ENCODE peak calls at places on chromosome 7, in seven cellular contexts. F is suprapubic skin, E is lower leg skin, N is A549, H is uterus, K is breast epithelium, I is spleen. B is an unnamed sample.
A peak's percentile ranks its signal among the peaks of the same experiment; 100 is the strongest.

GRCh38 chr7:151199196-151199874 is 11.0 kb downstream of the H2BK1 start:
- DNase-seq in F (no peak), E (no peak), N (no peak), H (no peak), K (no peak), I (no peak), B (peak; percentile 42)

GRCh38 chr7:30932562-30932961 is 20.9 kb downstream of the AQP1 start:
- DNase-seq in F (no peak), E (no peak), N (no peak), H (no peak), K (no peak), I (no peak), B (no peak)

GRCh38 chr7:104982773-104983619 is 31.0 kb upstream of the KMT2E start:
- DNase-seq in F (no peak), E (no peak), N (no peak), H (no peak), K (no peak), I (no peak), B (no peak)

GRCh38 chr7:37193087-37193774 is 255.4 kb downstream of the ELMO1 start:
- DNase-seq in F (no peak), E (no peak), N (no peak), H (no peak), K (no peak), I (no peak), B (no peak)

GRCh38 chr7:28354601-28355062 is 57.7 kb upstream of the CREB5 start:
- DNase-seq in F (no peak), E (no peak), N (peak; percentile 35), H (no peak), K (no peak), I (no peak), B (no peak)

GRCh38 chr7:75565129-75565528 is 73.0 kb downstream of the SPDYE5 start:
- DNase-seq in F (no peak), E (no peak), N (no peak), H (peak; percentile 47), K (peak; percentile 82), I (no peak), B (no peak)

GRCh38 chr7:47509571-47509970 is 72.3 kb downstream of the TNS3 start:
- DNase-seq in F (no peak), E (no peak), N (no peak), H (peak; percentile 9), K (no peak), I (peak; percentile 51), B (no peak)

GRCh38 chr7:26451997-26452396 is 160.3 kb downstream of the SNX10 start:
- DNase-seq in F (no peak), E (no peak), N (no peak), H (no peak), K (no peak), I (no peak), B (no peak)

GRCh38 chr7:65390588-65390987 is 16.9 kb downstream of the ZNF92 start:
- DNase-seq in F (no peak), E (no peak), N (no peak), H (no peak), K (no peak), I (no peak), B (no peak)
- TF ChIP-seq POLR2A in F (no peak), E (no peak), N (no peak), H (no peak), K (no peak), I (no peak), B (no peak)

GRCh38 chr7:93601363-93601762 is 26.8 kb upstream of the CALCR start:
- DNase-seq in F (no peak), E (no peak), N (no peak), H (no peak), K (no peak), I (no peak), B (no peak)
- TF ChIP-seq CTCF in F (no peak), E (no peak), N (no peak), H (no peak), K (no peak), I (no peak), B (no peak)

GRCh38 chr7:129435414-129435829 is 1.2 kb downstream of the STRIP2 start:
- DNase-seq in F (no peak), E (no peak), N (no peak), H (no peak), K (no peak), I (no peak), B (no peak)

GRCh38 chr7:129433823-129434171 is 435 bp upstream of the STRIP2 start:
- DNase-seq in F (no peak), E (no peak), N (peak; percentile 74), H (no peak), K (peak; percentile 51), I (no peak), B (no peak)

GRCh38 chr7:129436335-129436923 is 2.2 kb downstream of the STRIP2 start:
- DNase-seq in F (no peak), E (no peak), N (no peak), H (no peak), K (no peak), I (no peak), B (no peak)

GRCh38 chr7:129434846-129435318 is 650 bp downstream of the STRIP2 start:
- DNase-seq in F (no peak), E (no peak), N (no peak), H (no peak), K (no peak), I (peak; percentile 79), B (peak; percentile 13)

GRCh38 chr7:129434172-129434845 is at the start of gene STRIP2:
- DNase-seq in F (peak; percentile 97), E (peak; percentile 98), N (peak; percentile 94), H (peak; percentile 86), K (peak; percentile 83), I (peak; percentile 97), B (peak; percentile 92)
- TF ChIP-seq POLR2A in F (no peak), E (no peak), N (peak; percentile 37), H (peak; percentile 38), K (no peak), I (no peak), B (no peak)

DNA sequence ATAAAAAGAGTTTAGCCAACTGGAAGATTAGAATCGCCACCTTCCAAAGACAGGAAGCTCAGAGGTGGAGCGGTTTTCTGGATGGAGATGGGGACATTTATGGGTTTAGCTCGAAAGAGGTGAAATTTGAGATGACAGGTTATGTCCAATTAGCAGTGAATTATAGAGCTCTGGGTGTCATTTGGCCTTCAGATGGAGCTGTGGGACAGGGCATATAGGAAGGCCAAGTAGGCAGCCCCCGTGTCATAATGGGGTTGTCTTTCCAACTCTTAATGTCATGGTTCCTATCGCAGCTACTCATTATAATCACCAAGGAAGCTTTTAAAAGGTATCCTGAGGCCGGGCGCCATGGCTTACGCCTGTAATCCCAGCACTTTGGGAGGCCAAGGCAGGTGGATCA is 21.0 kb upstream of the EEPD1 start:
- DNase-seq in F (no peak), E (no peak), N (no peak), H (no peak), K (no peak), I (no peak), B (no peak)
- TF ChIP-seq CTCF in F (no peak), E (no peak), N (no peak), H (no peak), K (no peak), I (no peak), B (no peak)

GRCh38 chr7:1536105-1536767 is 5.7 kb downstream of the MAFK start:
- DNase-seq in F (no peak), E (no peak), N (no peak), H (peak; percentile 37), K (no peak), I (peak; percentile 70), B (peak; percentile 44)

GRCh38 chr7:1535695-1536094 is 5.2 kb downstream of the MAFK start:
- DNase-seq in F (no peak), E (peak; percentile 87), N (no peak), H (peak; percentile 23), K (no peak), I (peak; percentile 71), B (peak; percentile 49)

GRCh38 chr7:1538544-1539345 is 8.2 kb downstream of the MAFK start:
- DNase-seq in F (no peak), E (peak; percentile 87), N (no peak), H (no peak), K (no peak), I (no peak), B (peak; percentile 54)

GRCh38 chr7:1537631-1538412 is 7.3 kb downstream of the MAFK start:
- DNase-seq in F (peak; percentile 94), E (peak; percentile 97), N (peak; percentile 86), H (peak; percentile 96), K (peak; percentile 90), I (peak; percentile 78), B (peak; percentile 95)

GRCh38 chr7:1536768-1537630 is 6.5 kb downstream of the MAFK start:
- DNase-seq in F (peak; percentile 98), E (peak; percentile 99), N (peak; percentile 90), H (peak; percentile 98), K (peak; percentile 98), I (peak; percentile 86), B (peak; percentile 95)
- TF ChIP-seq POLR2A in F (peak; percentile 55), E (no peak), N (peak; percentile 36), H (peak; percentile 78), K (peak; percentile 42), I (no peak), B (peak; percentile 42)

GRCh38 chr7:100157334-100158228 is 942 bp downstream of the TRAPPC14 start:
- DNase-seq in F (no peak), E (peak; percentile 86), N (no peak), H (peak; percentile 70), K (no peak), I (peak; percentile 85), B (no peak)
- TF ChIP-seq CTCF in F (no peak), E (no peak), N (no peak), H (no peak), K (no peak), I (no peak), B (no peak)